ENCODE peak calls at places on chromosomes 11 and 22, in nine cellular contexts. B is GM12865; E is NAMALWA; W is fibroblast of the aortic adventitia; A is T-helper 9 cell; S is pancreas; V is stimulated activated CD8-positive, alpha-beta memory T cell treated with anti-CD3 and anti-CD28 coated beads, Interleukin-4, amount 100 ng/mL, for 4 hours; Z is kidney tubule cell; U is GM06990. J is an unnamed sample.

GRCh38 chr22:27966168-27967064 is 47.4 kb upstream of the PITPNB start:
- DNase-seq in A (no peak), B (no peak), V (no peak), S (no peak), U (no peak), Z (no peak), E (no peak), W (no peak), J (no peak)

GRCh38 chr22:29519996-29520395 is 33.6 kb downstream of the THOC5 start:
- DNase-seq in A (no peak), S (no peak), U (no peak), V (no peak), W (no peak), Z (no peak), E (no peak), B (no peak), J (no peak)

GRCh38 chr22:25111579-25112517 is 87.8 kb upstream of the CRYBB3 start:
- DNase-seq in Z (no peak), E (peak), U (no peak), B (no peak), V (no peak), S (peak), W (no peak), A (no peak), J (no peak)

GRCh38 chr11:2951235-2952110 is 22.3 kb upstream of the PHLDA2 start:
- DNase-seq in E (no peak), A (no peak), V (no peak), U (no peak), W (peak), B (no peak), Z (peak), S (no peak), J (no peak)

GRCh38 chr22:44683237-44683636 is 18.8 kb upstream of the PRR5 start:
- DNase-seq in U (peak), S (no peak), B (peak), E (no peak), W (no peak), A (no peak), V (no peak), Z (no peak), J (no peak)

GRCh38 chr11:71309611-71310010 is 57.2 kb upstream of the SHANK2 start:
- DNase-seq in U (no peak), V (no peak), Z (no peak), W (no peak), B (no peak), A (no peak), S (no peak), E (peak), J (no peak)

GRCh38 chr11:31437742-31438435 is 68.2 kb downstream of the DNAJC24 start:
- DNase-seq in Z (peak), A (no peak), S (no peak), E (no peak), U (no peak), B (no peak), W (peak), V (no peak), J (no peak)

GRCh38 chr22:39122772-39123470 is 25.9 kb downstream of the APOBEC3H start:
- DNase-seq in A (no peak), B (no peak), E (no peak), S (no peak), Z (no peak), V (no peak), W (no peak), U (no peak), J (no peak)

GRCh38 chr22:39185601-39186012 is 33.1 kb upstream of the CBX7 start:
- DNase-seq in S (peak), B (no peak), E (no peak), V (no peak), U (no peak), W (peak), A (no peak), Z (no peak), J (no peak)

GRCh38 chr11:13721760-13722159 is 53.3 kb downstream of the FAR1 start:
- DNase-seq in B (no peak), U (no peak), Z (no peak), W (peak), A (no peak), V (no peak), S (no peak), E (no peak), J (no peak)

GRCh38 chr11:122709042-122709760 is 53.7 kb downstream of the UBASH3B start:
- DNase-seq in B (no peak), V (no peak), U (no peak), W (peak), E (no peak), S (no peak), A (no peak), Z (peak), J (no peak)

GRCh38 chr11:3837793-3838192 is 3.0 kb downstream of the RHOG start:
- DNase-seq in U (no peak), V (no peak), B (peak), W (no peak), E (no peak), A (no peak), S (peak), Z (peak), J (no peak)

GRCh38 chr11:69462106-69463045 is 19.1 kb upstream of the LINC01488 start:
- DNase-seq in B (no peak), A (no peak), U (no peak), E (no peak), S (no peak), Z (no peak), W (no peak), V (no peak), J (no peak)

GRCh38 chr11:100876826-100877545 is 189.9 kb downstream of the ARHGAP42 start:
- DNase-seq in S (no peak), A (no peak), W (peak), Z (peak), E (no peak), B (peak), V (no peak), U (no peak), J (no peak)

GRCh38 chr11:119396835-119397234 is 15.3 kb upstream of the USP2 start:
- DNase-seq in Z (no peak), S (no peak), W (no peak), A (no peak), U (no peak), B (no peak), E (no peak), V (no peak), J (no peak)

GRCh38 chr11:2156416-2157182 is 4.4 kb downstream of the INS start:
- DNase-seq in E (peak), A (peak), W (peak), V (no peak), U (no peak), Z (peak), S (peak), B (peak), J (peak)

GRCh38 chr11:99822846-99823565 is 802.3 kb downstream of the CNTN5 start:
- DNase-seq in U (no peak), A (no peak), B (no peak), W (no peak), E (no peak), S (no peak), V (no peak), Z (peak), J (no peak)

GRCh38 chr22:16989915-16990314 is 18.1 kb downstream of the GAB4 start:
- DNase-seq in S (no peak), A (no peak), Z (peak), E (no peak), W (no peak), U (no peak), B (no peak), V (no peak), J (no peak)

GRCh38 chr11:94794287-94795168 is 26.4 kb downstream of the AMOTL1 start:
- DNase-seq in A (no peak), W (peak), Z (peak), S (peak), U (no peak), V (no peak), E (no peak), B (no peak), J (no peak)

GRCh38 chr11:102199673-102200072 is 89.4 kb downstream of the YAP1 start:
- DNase-seq in Z (no peak), A (no peak), V (no peak), W (no peak), E (no peak), B (no peak), U (no peak), S (no peak), J (no peak)

GRCh38 chr11:120205596-120206161 is 5.2 kb upstream of the OAF start:
- DNase-seq in A (no peak), E (no peak), S (no peak), Z (peak), W (peak), U (no peak), B (no peak), V (no peak), J (no peak)

GRCh38 chr11:113167599-113167998 is 146.8 kb upstream of the TTC12 start:
- DNase-seq in B (no peak), V (no peak), E (no peak), Z (no peak), W (no peak), S (no peak), U (no peak), A (no peak), J (no peak)

GRCh38 chr11:45674481-45675190 is 9.2 kb upstream of the CHST1 start:
- DNase-seq in W (no peak), A (no peak), B (no peak), Z (no peak), E (no peak), S (no peak), V (no peak), U (no peak), J (no peak)

GRCh38 chr11:34830648-34831047 is 85.5 kb downstream of the APIP start:
- DNase-seq in A (no peak), U (no peak), S (no peak), B (no peak), W (peak), V (no peak), Z (peak), E (no peak), J (no peak)

GRCh38 chr11:10288316-10288715 is 5.7 kb downstream of the SBF2 start:
- DNase-seq in W (no peak), E (no peak), U (no peak), Z (no peak), A (no peak), B (no peak), V (no peak), S (no peak), J (no peak)

GRCh38 chr22:35352214-35353111 is 28.4 kb upstream of the HMOX1 start:
- DNase-seq in E (peak), W (no peak), A (no peak), B (peak), Z (peak), V (peak), S (peak), U (peak), J (no peak)

GRCh38 chr11:35875466-35875865 is 68.4 kb upstream of the LDLRAD3 start:
- DNase-seq in W (no peak), U (no peak), B (no peak), Z (no peak), S (no peak), E (no peak), V (no peak), A (no peak), J (no peak)

GRCh38 chr11:109586789-109587188 is 164.8 kb downstream of the C11orf87 start:
- DNase-seq in B (no peak), A (no peak), Z (no peak), V (no peak), E (no peak), U (no peak), W (no peak), S (no peak), J (no peak)

GRCh38 chr11:11038339-11039248 is 180.7 kb upstream of the ZBED5 start:
- DNase-seq in U (no peak), A (no peak), E (no peak), W (no peak), B (no peak), V (no peak), S (no peak), Z (no peak), J (no peak)

GRCh38 chr11:20097319-20098221 is 62.7 kb downstream of the DBX1 start:
- DNase-seq in E (no peak), B (no peak), V (no peak), S (no peak), W (peak), U (no peak), Z (no peak), A (no peak), J (no peak)

GRCh38 chr11:47961383-47961782 is 19.0 kb upstream of the PTPRJ start:
- DNase-seq in Z (peak), U (no peak), B (no peak), E (no peak), A (no peak), V (no peak), S (no peak), W (no peak), J (no peak)